ENCODE peak calls at places on chromosomes 6 and 20, in ten cellular contexts. H is EH; J is stimulated activated naive B cell treated with anti-CD40 and anti-IgM and Interleukin-4, amounts not matched to agents 10 μg/mL and 1 μg/mL and 100 μg/mL, for 72 hours; Y is T-helper 22 cell; X is stimulated activated naive CD4-positive, alpha-beta T cell treated with Interleukin-2 at 50 U/mL for 16 hours; S is caudate nucleus; K is iris pigment epithelial cell; Z is Calu3; A is heart right ventricle; O is activated B cell treated with CpG ODN at 0.5 μM for 24 hours. V is an unnamed sample.

GRCh38 chr6:35718911-35719381 is 17.9 kb upstream of the ARMC12 start:
- DNase-seq in H (no peak), J (no peak), Y (no peak), X (peak; percentile 15), S (no peak), K (no peak), Z (no peak), A (no peak), O (no peak), V (no peak)

GRCh38 chr20:50297498-50298348 is 107.1 kb downstream of the CEBPB start:
- DNase-seq in H (no peak), J (no peak), Y (no peak), X (no peak), S (no peak), K (no peak), Z (no peak), A (no peak), O (no peak), V (no peak)

GRCh38 chr20:32481311-32482103 is 103.6 kb downstream of the NOL4L start:
- DNase-seq in H (no peak), J (no peak), Y (no peak), X (no peak), S (no peak), K (no peak), Z (no peak), A (no peak), O (no peak), V (no peak)

GRCh38 chr6:79143320-79143898 is 65.4 kb upstream of the PHIP start:
- DNase-seq in H (no peak), J (no peak), Y (no peak), X (no peak), S (no peak), K (no peak), Z (no peak), A (no peak), O (no peak), V (no peak)

GRCh38 chr6:160767019-160767646 is 65.1 kb downstream of the PLG start:
- DNase-seq in H (no peak), J (peak; percentile 58), Y (no peak), X (peak; percentile 22), S (no peak), K (peak; percentile 9), Z (peak; percentile 83), A (peak; percentile 29), O (peak; percentile 44), V (no peak)

GRCh38 chr20:57457243-57457761 is 66.1 kb downstream of the RBM38 start:
- DNase-seq in H (no peak), J (no peak), Y (no peak), X (no peak), S (no peak), K (no peak), Z (no peak), A (no peak), O (no peak), V (no peak)

GRCh38 chr6:132919028-132919427 is 104.7 kb downstream of the RPS12 start:
- DNase-seq in H (no peak), J (no peak), Y (no peak), X (no peak), S (no peak), K (peak; percentile 68), Z (no peak), A (no peak), O (no peak), V (no peak)

GRCh38 chr6:136956590-136957573 is 34.8 kb downstream of the SLC35D3 start:
- DNase-seq in H (peak; percentile 8), J (no peak), Y (no peak), X (no peak), S (no peak), K (no peak), Z (no peak), A (no peak), O (no peak), V (no peak)

GRCh38 chr20:49853640-49854039 is 41.0 kb downstream of the SLC9A8 start:
- DNase-seq in H (peak; percentile 88), J (no peak), Y (no peak), X (no peak), S (no peak), K (peak; percentile 97), Z (peak; percentile 18), A (no peak), O (no peak), V (no peak)

GRCh38 chr6:72522735-72523141 is 99.1 kb upstream of the KCNQ5 start:
- DNase-seq in H (no peak), J (no peak), Y (no peak), X (no peak), S (no peak), K (peak; percentile 1), Z (peak; percentile 41), A (no peak), O (no peak), V (no peak)